ENCODE peak calls at places on chromosomes 7 and 10, in eight cellular contexts. E is cardiac fibroblast, N is lung, U is mucosa of descending colon, T is heart left ventricle, J is fibroblast of the aortic adventitia, X is AG04449, Q is adrenal gland. K is an unnamed sample.

GRCh38 chr10:34732926-34733325 is 82.2 kb downstream of the PARD3 start:
- DNase-seq in E (peak), N (no peak), U (no peak), T (no peak), J (peak), X (no peak), Q (no peak), K (peak)

GRCh38 chr10:16965740-16966447 is 148.7 kb upstream of the RSU1 start:
- DNase-seq in E (peak), N (no peak), U (no peak), T (no peak), J (peak), X (peak), Q (no peak), K (peak)

GRCh38 chr7:132030161-132030568 is 473.7 kb upstream of the PODXL start:
- DNase-seq in E (no peak), N (no peak), U (peak), T (peak), J (peak), X (no peak), Q (peak), K (no peak)

GRCh38 chr7:132214452-132214851 is 361.8 kb downstream of the PLXNA4 start:
- DNase-seq in E (no peak), N (no peak), U (no peak), T (no peak), J (no peak), X (no peak), Q (no peak), K (no peak)

GRCh38 chr10:52108236-52108635 is 205.8 kb upstream of the DKK1 start:
- DNase-seq in E (no peak), N (no peak), U (no peak), T (no peak), J (peak), X (no peak), Q (no peak), K (no peak)

GRCh38 chr7:17058568-17058967 is 176.8 kb upstream of the AGR3 start:
- DNase-seq in E (peak), N (no peak), U (no peak), T (no peak), J (peak), X (no peak), Q (no peak), K (peak)

GRCh38 chr10:1938317-1938716 is 201.0 kb upstream of the ADARB2 start:
- DNase-seq in E (no peak), N (no peak), U (no peak), T (no peak), J (no peak), X (no peak), Q (no peak), K (no peak)

GRCh38 chr10:46523119-46523880 is 33.2 kb downstream of the GPRIN2 start:
- DNase-seq in E (peak), N (no peak), U (peak), T (peak), J (peak), X (no peak), Q (no peak), K (peak)

GRCh38 chr10:48633381-48634197 is 28.7 kb upstream of the ARHGAP22 start:
- DNase-seq in E (no peak), N (peak), U (no peak), T (no peak), J (no peak), X (no peak), Q (no peak), K (no peak)

GRCh38 chr7:7821517-7821916 is 103.1 kb upstream of the RPA3 start:
- DNase-seq in E (no peak), N (no peak), U (no peak), T (no peak), J (no peak), X (no peak), Q (no peak), K (no peak)

GRCh38 chr7:44764665-44765578 is 16.3 kb downstream of the ZMIZ2 start:
- DNase-seq in E (no peak), N (no peak), U (no peak), T (no peak), J (no peak), X (no peak), Q (peak), K (no peak)

GRCh38 chr7:143126146-143126545 is 5.7 kb upstream of the PIP start:
- DNase-seq in E (peak), N (no peak), U (no peak), T (no peak), J (peak), X (peak), Q (no peak), K (peak)

GRCh38 chr10:62735464-62736188 is 68.9 kb upstream of the ADO start:
- DNase-seq in E (peak), N (no peak), U (no peak), T (no peak), J (peak), X (no peak), Q (no peak), K (no peak)

DNA sequence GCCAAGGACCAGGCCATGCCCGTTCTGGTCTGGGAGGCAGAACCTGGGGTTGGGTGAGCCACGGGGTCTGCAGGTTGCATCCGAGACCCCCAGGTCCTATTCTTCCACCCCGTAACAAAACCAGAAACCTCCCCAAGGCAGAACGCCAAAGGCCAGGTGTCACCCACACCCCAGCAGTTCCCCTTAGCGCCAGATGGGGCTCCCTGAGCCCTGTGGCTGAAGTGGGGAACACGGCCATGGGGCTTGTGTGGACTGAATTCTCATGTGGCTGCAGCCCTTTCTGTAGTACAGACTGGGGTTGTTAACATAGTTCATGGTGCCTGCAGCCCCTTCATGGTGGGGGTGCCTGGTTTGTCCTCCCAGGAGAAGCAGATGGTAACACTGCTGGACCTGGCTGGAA is 10.2 kb downstream of the BRI3 start:
- DNase-seq in E (no peak), N (no peak), U (no peak), T (no peak), J (no peak), X (no peak), Q (no peak), K (no peak)
- TF ChIP-seq CTCF in E (peak), N (no peak), U (no peak), T (no peak), J (peak), X (peak), Q (peak), K (peak)

DNA sequence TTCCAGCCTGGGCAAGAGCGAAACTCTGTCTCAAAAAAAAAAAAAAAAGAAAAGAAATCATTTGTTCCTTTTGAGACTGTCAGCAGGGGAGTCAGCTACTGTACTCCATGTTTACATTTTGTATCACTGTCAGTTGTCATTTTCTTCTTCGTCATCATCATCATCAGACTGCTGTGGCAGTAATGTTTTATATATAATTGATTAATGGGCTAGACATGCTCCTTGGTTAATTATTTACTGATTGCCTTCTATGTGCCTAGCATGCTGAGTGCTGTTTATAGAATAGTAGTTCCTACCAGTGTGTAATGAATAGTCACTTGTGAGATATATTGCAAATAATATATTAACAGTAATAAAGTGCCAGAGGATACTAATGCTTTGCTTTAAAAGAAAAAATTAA is 50.5 kb downstream of the VCL start:
- DNase-seq in E (no peak), N (no peak), U (no peak), T (no peak), J (no peak), X (no peak), Q (no peak), K (no peak)
- H3K4me3 ChIP-seq in E (no peak), N (no peak), U (no peak), T (no peak), J (no peak), X (no peak), Q (no peak), K (no peak)

GRCh38 chr7:1101580-1102431 is 13.9 kb downstream of the GPER1 start:
- DNase-seq in E (no peak), N (no peak), U (no peak), T (no peak), J (peak), X (no peak), Q (no peak), K (no peak)
- TF ChIP-seq CTCF in E (no peak), N (no peak), U (no peak), T (no peak), J (no peak), X (no peak), Q (no peak), K (no peak)

DNA sequence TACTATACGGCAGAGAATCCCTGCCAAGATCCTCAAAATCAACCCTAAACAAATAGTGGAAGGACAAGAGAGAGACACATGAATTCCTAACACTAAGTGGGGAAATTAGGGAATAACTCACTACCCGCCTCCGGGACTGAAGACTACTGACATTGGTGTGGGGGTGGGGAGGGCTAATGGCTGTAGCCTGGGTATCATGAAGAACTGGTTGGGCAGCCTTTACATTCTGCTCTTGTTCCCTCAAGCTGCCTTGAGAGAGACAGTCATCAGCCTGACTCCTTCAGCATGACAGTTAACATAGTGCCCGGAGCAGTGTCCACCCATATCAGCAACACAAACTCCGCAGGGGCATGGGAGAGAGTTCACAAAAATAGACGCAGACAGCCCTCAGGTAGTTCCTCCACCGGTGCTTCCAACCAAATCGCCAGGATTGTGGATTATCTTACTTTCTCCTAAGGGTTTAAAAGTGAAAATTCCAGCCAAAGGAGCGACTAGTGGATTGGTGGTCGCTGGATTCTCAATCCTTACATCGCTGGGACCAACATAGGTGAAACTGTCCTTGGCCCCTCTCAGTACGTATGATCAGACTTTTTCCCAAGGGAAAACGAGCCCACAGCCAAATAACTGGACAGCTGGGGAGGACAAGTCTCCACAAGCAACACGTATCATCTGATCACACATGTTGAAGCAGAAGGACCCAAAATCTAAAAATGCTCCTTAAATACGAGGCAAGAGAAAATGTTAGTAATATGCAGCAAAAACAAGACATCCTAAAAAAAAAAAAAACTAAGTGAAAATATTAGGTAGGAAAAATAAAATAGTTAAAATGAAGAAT is 22.6 kb downstream of the TMEM254 start:
- DNase-seq in E (no peak), N (no peak), U (no peak), T (no peak), J (no peak), X (no peak), Q (no peak), K (no peak)
- H3K4me3 ChIP-seq in E (no peak), N (no peak), U (no peak), T (no peak), J (no peak), X (no peak), Q (no peak), K (no peak)

GRCh38 chr7:36155811-36156361 is 2.8 kb downstream of the EEPD1 start:
- DNase-seq in E (no peak), N (no peak), U (peak), T (no peak), J (no peak), X (no peak), Q (peak), K (peak)

GRCh38 chr7:36160313-36160712 is 7.3 kb downstream of the EEPD1 start:
- DNase-seq in E (no peak), N (no peak), U (no peak), T (no peak), J (no peak), X (no peak), Q (no peak), K (no peak)

GRCh38 chr7:36158321-36158605 is 5.2 kb downstream of the EEPD1 start:
- DNase-seq in E (no peak), N (no peak), U (no peak), T (no peak), J (no peak), X (no peak), Q (no peak), K (no peak)

GRCh38 chr7:36159618-36160017 is 6.6 kb downstream of the EEPD1 start:
- DNase-seq in E (no peak), N (no peak), U (no peak), T (no peak), J (no peak), X (no peak), Q (no peak), K (no peak)

GRCh38 chr7:36157506-36158320 is 4.7 kb downstream of the EEPD1 start:
- DNase-seq in E (no peak), N (no peak), U (no peak), T (no peak), J (no peak), X (no peak), Q (no peak), K (no peak)
- TF ChIP-seq CTCF in E (no peak), N (no peak), U (no peak), T (no peak), J (no peak), X (no peak), Q (no peak), K (no peak)

DNA sequence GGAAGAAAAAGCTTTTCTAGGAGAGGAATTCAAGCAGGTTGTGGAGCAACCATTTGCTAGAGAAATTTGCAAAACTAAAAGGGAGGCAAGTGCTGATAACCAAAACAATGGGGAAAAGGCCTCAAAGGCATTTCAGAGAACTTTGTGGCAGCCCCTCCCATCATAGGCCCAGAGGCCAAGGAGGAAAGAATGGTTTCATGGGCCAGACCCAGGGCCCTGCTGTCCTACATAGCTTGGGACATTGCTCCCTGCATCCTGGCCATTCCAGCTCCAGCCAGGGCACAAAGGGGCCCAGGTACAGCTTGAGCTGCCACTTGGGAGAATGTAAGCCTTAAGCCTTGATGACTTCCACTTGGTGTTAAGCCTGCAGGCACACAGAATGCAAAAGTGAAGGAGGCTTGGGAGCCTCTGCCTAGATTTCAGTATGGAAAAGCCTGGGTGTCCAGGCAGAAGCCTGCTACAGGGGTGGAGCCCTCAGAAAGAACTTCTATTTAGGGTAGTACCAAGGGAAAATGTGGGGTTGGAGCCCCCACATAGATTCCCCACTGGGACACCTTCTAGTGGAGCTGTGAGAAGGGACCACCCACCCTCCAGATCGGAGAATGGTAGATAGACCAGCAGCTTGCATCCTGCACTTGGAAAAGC is 91.2 kb downstream of the RALA start:
- DNase-seq in E (no peak), N (no peak), U (no peak), T (no peak), J (no peak), X (no peak), Q (no peak), K (no peak)
- H3K4me3 ChIP-seq in E (no peak), N (no peak), U (no peak), T (no peak), J (no peak), X (no peak), Q (no peak), K (no peak)

GRCh38 chr10:132457328-132458070 is 60.5 kb downstream of the PWWP2B start:
- DNase-seq in E (no peak), N (no peak), U (peak), T (peak), J (no peak), X (no peak), Q (no peak), K (no peak)
- TF ChIP-seq CTCF in E (no peak), N (no peak), U (no peak), T (no peak), J (no peak), X (peak), Q (no peak), K (peak)

GRCh38 chr10:29598861-29599311 is 35.9 kb downstream of the SVIL start:
- DNase-seq in E (peak), N (no peak), U (no peak), T (no peak), J (peak), X (no peak), Q (peak), K (peak)
- H3K4me3 ChIP-seq in E (no peak), N (no peak), U (no peak), T (no peak), J (peak), X (no peak), Q (no peak), K (no peak)

K was measured in AG10803.